ENCODE peak calls at places on chromosomes 2 and 18, in six cellular contexts. E, C, D, V, N and L are unnamed samples.

GRCh38 chr2:231394201-231395141 is 1.0 kb upstream of the B3GNT7 start:
- ATAC-seq in E (peak; percentile 55), C (no peak), D (no peak), V (peak; percentile 68), N (peak; percentile 54), L (peak; percentile 8)

GRCh38 chr2:74496997-74497776 is 2.2 kb downstream of the LBX2 start:
- ATAC-seq in E (no peak), C (no peak), D (no peak), V (peak; percentile 50), N (no peak), L (no peak)

GRCh38 chr2:216590780-216591179 is 42.4 kb upstream of the IGFBP2 start:
- ATAC-seq in E (peak; percentile 81), C (peak; percentile 60), D (peak; percentile 79), V (peak; percentile 82), N (peak; percentile 53), L (peak; percentile 59)

GRCh38 chr2:165373322-165374025 is 96.0 kb upstream of the CSRNP3 start:
- ATAC-seq in E (no peak), C (no peak), D (no peak), V (no peak), N (no peak), L (no peak)

GRCh38 chr2:101307950-101308431 is 510 bp downstream of the RNF149 start:
- ATAC-seq in E (peak; percentile 2), C (peak; percentile 57), D (no peak), V (peak; percentile 15), N (peak; percentile 52), L (no peak)

GRCh38 chr18:76751538-76751890 is 70.8 kb upstream of the ZNF236 start:
- ATAC-seq in E (no peak), C (no peak), D (no peak), V (peak; percentile 49), N (no peak), L (no peak)

GRCh38 chr2:134401081-134401497 is 147.2 kb downstream of the MGAT5 start:
- ATAC-seq in E (peak; percentile 56), C (no peak), D (peak; percentile 87), V (no peak), N (peak; percentile 35), L (peak; percentile 39)

GRCh38 chr18:57416542-57416941 is 18.6 kb upstream of the ONECUT2 start:
- ATAC-seq in E (no peak), C (no peak), D (no peak), V (no peak), N (no peak), L (no peak)

GRCh38 chr2:26778507-26778906 is 7.3 kb upstream of the CENPA start:
- ATAC-seq in E (no peak), C (no peak), D (no peak), V (no peak), N (no peak), L (no peak)

GRCh38 chr2:62203459-62203858 is 7.5 kb downstream of the B3GNT2 start:
- ATAC-seq in E (no peak), C (no peak), D (no peak), V (no peak), N (no peak), L (no peak)
- TF ChIP-seq POLR2A in E (no peak), C (no peak), D (no peak), V (no peak), N (no peak), L (no peak)

GRCh38 chr2:40654346-40654745 is 202.5 kb upstream of the SLC8A1 start:
- ATAC-seq in E (no peak), C (no peak), D (no peak), V (no peak), N (no peak), L (no peak)
- H3K27ac ChIP-seq in E (no peak overlapping the region), C (no peak overlapping the region), D (no peak overlapping the region), V (no peak overlapping the region), N (no peak overlapping the region), L (no peak overlapping the region)

GRCh38 chr2:86562485-86562890 is 755 bp downstream of the CHMP3 start:
- ATAC-seq in E (peak; percentile 16), C (peak; percentile 3), D (no peak), V (no peak), N (no peak), L (no peak)
- TF ChIP-seq POLR2A in E (no peak), C (peak; percentile 46), D (no peak), V (no peak), N (no peak), L (no peak)

DNA sequence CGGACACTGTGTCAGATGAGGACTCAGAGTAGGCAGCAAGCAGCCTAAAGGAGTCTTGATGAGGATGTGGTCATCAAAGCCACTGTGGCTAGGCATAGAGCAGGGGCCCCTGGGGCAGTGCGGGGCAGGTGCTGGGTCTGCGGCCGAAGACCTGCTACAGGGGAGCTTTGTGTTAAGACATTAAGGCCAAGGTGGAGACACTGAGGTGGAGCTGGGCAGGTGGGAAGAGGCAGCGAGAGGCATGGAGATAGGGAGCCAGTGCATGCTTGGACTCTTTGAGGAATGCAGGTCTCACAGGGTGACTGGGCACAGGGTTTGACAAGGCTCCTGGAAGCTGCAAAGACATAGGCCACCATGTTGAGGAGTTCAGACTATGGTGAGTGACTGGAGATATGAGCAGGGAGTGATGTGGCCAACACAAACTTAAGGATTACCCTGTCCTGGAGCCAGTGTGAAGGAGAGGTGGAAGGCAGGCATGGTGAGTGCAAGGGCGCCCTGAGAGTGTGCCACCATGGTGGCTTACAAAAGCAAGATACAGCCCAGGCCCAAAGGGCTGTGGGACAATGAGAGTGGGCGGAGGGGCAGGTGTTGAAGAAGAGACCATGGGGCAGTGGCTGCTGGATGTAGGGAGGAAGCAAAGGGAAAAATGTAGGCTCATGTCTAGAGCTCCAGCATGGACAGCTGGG is 450.9 kb upstream of the HS6ST1 start:
- ATAC-seq in E (no peak), C (no peak), D (no peak), V (no peak), N (no peak), L (no peak)
- H3K27ac ChIP-seq in E (no peak overlapping the region), C (no peak overlapping the region), D (no peak overlapping the region), V (no peak overlapping the region), N (no peak overlapping the region), L (no peak overlapping the region)

GRCh38 chr2:69013123-69013836 is at the start of gene ANTXR1:
- ATAC-seq in E (peak; percentile 39), C (peak; percentile 74), D (peak; percentile 70), V (peak; percentile 89), N (peak; percentile 82), L (peak; percentile 83)
- TF ChIP-seq POLR2A in E (no peak), C (peak; percentile 53), D (no peak), V (peak; percentile 25), N (no peak), L (peak; percentile 20)

DNA sequence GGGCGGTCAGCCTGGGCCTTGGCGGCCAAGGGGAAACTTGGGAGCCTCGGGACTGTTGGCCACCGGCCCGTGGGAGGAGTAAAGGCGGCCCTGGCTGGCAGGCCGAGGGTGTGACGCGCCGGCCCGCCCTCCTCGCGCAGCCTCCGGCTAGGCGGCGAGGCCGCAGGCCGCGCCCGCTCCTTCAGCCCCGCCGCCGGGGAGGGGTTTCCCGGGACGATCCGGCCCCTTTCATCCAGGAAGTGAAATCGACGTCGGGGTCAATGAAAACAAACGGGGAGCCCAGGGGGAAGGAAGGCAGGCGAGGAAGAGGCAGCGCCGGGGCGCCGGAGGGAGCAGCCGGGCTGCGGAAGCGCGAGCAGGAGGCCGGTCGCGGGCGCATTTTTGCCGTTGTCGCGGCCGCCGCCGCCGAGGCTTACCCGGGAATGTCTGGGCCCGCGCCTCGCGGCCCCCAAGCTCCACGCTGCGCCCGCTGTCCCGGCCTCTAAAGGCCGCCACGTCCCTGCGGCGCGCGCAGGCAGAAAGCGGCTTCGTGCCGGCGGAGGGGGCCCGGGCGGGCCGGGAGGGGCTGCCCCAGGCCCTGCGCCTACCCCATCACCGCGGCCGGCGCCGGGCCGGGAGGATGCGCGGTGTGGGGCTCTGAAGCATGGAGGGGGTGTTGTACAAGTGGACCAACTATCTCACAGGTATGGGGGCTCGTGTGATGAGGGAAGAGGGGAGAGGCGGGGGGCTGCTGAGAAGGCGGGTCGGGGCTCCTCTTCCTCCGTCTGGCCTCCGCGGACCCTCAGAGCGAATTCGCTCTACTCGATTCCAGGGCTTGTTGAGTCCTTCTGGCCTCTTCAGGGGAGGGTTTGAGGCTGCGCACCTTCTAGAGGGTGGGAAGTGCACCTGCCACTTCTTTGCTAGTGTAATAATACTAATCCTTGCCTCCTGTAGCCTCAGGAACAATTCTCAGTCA is at the start of gene PLEKHA3:
- ATAC-seq in E (peak; percentile 93), C (peak; percentile 83), D (peak; percentile 90), V (peak; percentile 93), N (peak; percentile 89), L (peak; percentile 94)
- H3K27ac ChIP-seq in E (peak within 1 kb of the TSS; percentile 98), C (peak within 1 kb of the TSS; percentile 80), D (peak within 1 kb of the TSS; percentile 95), V (peak within 1 kb of the TSS; percentile 89), N (peak within 1 kb of the TSS; percentile 63), L (peak within 1 kb of the TSS; percentile 98)

GRCh38 chr2:240997856-240998705 is at the start of gene SNED1:
- ATAC-seq in E (peak; percentile 86), C (peak; percentile 83), D (peak; percentile 88), V (peak; percentile 76), N (peak; percentile 99), L (peak; percentile 86)
- TF ChIP-seq POLR2A in E (peak; percentile 28), C (peak; percentile 13), D (no peak), V (no peak), N (no peak), L (peak; percentile 6)

GRCh38 chr18:23499571-23499889 is 3.8 kb upstream of the RMC1 start:
- ATAC-seq in E (no peak), C (no peak), D (no peak), V (no peak), N (no peak), L (no peak)
- H3K27ac ChIP-seq in E (no peak overlapping the region), C (no peak overlapping the region), D (no peak overlapping the region), V (no peak overlapping the region), N (no peak overlapping the region), L (no peak overlapping the region)

DNA sequence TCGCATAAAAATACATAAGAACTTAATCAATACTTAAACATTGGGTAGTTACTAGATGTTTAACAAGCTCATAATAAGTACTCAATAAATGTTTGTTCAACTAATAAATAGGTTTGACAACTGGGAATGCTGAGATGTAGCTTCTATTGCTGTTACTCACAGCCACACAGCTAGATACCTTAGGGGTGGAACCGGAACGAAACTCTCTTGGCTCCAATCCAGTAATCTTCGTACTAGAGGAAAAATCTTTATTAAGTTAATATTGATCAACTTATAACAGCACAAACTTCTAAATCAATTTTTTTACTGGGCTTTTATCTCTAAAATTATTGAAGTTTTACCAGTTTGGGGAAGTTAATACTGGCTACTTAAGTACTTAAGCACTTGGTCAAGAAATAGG is 247.8 kb downstream of the PAX3 start:
- ATAC-seq in E (no peak), C (no peak), D (no peak), V (no peak), N (no peak), L (no peak)
- TF ChIP-seq POLR2A in E (no peak), C (no peak), D (no peak), V (no peak), N (no peak), L (no peak)